ENCODE peak calls at places on chromosomes 2 and 18, in six cellular contexts. M is activated T-cell treated with anti-CD3 and anti-CD28 coated beads, Interleukin-2, amount 50 U/mL, for 1 hour; P is mammary epithelial cell; Q is iPS-NIHi11; L is body of pancreas; G is HEK293T. B is an unnamed sample.

GRCh38 chr2:21161122-21161521 is 37.4 kb downstream of the TDRD15 start:
- DNase-seq in M (no peak), P (no peak), Q (no peak), L (no peak), G (no peak), B (no peak)

GRCh38 chr18:34993289-34993688 is 47.9 kb upstream of the MAPRE2 start:
- DNase-seq in M (no peak), P (peak; percentile 74), Q (no peak), L (no peak), G (no peak), B (no peak)

GRCh38 chr18:39462436-39462835 is 1896.8 kb upstream of the CELF4 start:
- DNase-seq in M (no peak), P (peak; percentile 85), Q (no peak), L (no peak), G (no peak), B (no peak)

GRCh38 chr18:68841301-68841700 is 43.4 kb downstream of the CCDC102B start:
- DNase-seq in M (no peak), P (no peak), Q (no peak), L (no peak), G (no peak), B (no peak)

GRCh38 chr2:108909917-108910515 is 79.0 kb downstream of the EDAR start:
- DNase-seq in M (no peak), P (no peak), Q (peak; percentile 1), L (no peak), G (no peak), B (no peak)

GRCh38 chr2:129879614-129880180 is 99.8 kb upstream of the RAB6C start:
- DNase-seq in M (no peak), P (no peak), Q (no peak), L (no peak), G (no peak), B (no peak)

GRCh38 chr2:101827246-101827645 is 129.7 kb downstream of the MAP4K4 start:
- DNase-seq in M (no peak), P (peak; percentile 87), Q (no peak), L (no peak), G (no peak), B (no peak)

GRCh38 chr2:236825989-236826510 is 256.4 kb downstream of the ACKR3 start:
- DNase-seq in M (no peak), P (no peak), Q (no peak), L (no peak), G (no peak), B (no peak)

GRCh38 chr2:174597347-174598047 is at the start of gene WIPF1:
- DNase-seq in M (peak; percentile 62), P (peak; percentile 42), Q (no peak), L (no peak), G (no peak), B (no peak)

GRCh38 chr2:183070942-183071844 is 7.4 kb upstream of the DUSP19 start:
- DNase-seq in M (no peak), P (peak; percentile 11), Q (peak; percentile 55), L (peak; percentile 58), G (peak; percentile 43), B (no peak)

GRCh38 chr2:232367591-232368233 is 10.8 kb upstream of the ALPP start:
- DNase-seq in M (no peak), P (no peak), Q (peak; percentile 74), L (no peak), G (peak; percentile 47), B (no peak)

GRCh38 chr2:176128172-176129012 is 1.1 kb upstream of the HOXD8 start:
- DNase-seq in M (no peak), P (no peak), Q (no peak), L (no peak), G (no peak), B (no peak)

GRCh38 chr18:66346833-66347595 is 256.9 kb downstream of the CDH19 start:
- DNase-seq in M (no peak), P (no peak), Q (no peak), L (no peak), G (no peak), B (no peak)

GRCh38 chr18:77143196-77143595 is 10.6 kb upstream of the MBP start:
- DNase-seq in M (no peak), P (no peak), Q (no peak), L (no peak), G (no peak), B (no peak)

GRCh38 chr2:54103454-54104314 is 11.7 kb upstream of the ACYP2 start:
- DNase-seq in M (no peak), P (peak; percentile 91), Q (peak; percentile 81), L (peak; percentile 60), G (peak; percentile 20), B (no peak)

GRCh38 chr2:217650716-217651360 is 352.0 kb downstream of the TNS1 start:
- DNase-seq in M (no peak), P (peak; percentile 63), Q (peak; percentile 84), L (peak; percentile 57), G (peak; percentile 73), B (peak; percentile 63)

GRCh38 chr2:206160124-206160806 is 570 bp downstream of the EEF1B2 start:
- DNase-seq in M (no peak), P (no peak), Q (peak; percentile 58), L (peak; percentile 16), G (peak; percentile 44), B (peak; percentile 9)

GRCh38 chr2:203951366-203951902 is 14.9 kb downstream of the ICOS start:
- DNase-seq in M (peak; percentile 66), P (peak; percentile 28), Q (no peak), L (no peak), G (no peak), B (no peak)

GRCh38 chr2:96771792-96772618 is 11.3 kb downstream of the CNNM4 start:
- DNase-seq in M (no peak), P (no peak), Q (peak; percentile 72), L (peak; percentile 62), G (no peak), B (no peak)

GRCh38 chr2:29293830-29294438 is 178.7 kb downstream of the CLIP4 start:
- DNase-seq in M (no peak), P (peak; percentile 27), Q (peak; percentile 83), L (peak; percentile 60), G (peak; percentile 48), B (no peak)

GRCh38 chr2:147204102-147204501 is 640.7 kb upstream of the ACVR2A start:
- DNase-seq in M (no peak), P (peak; percentile 67), Q (no peak), L (no peak), G (no peak), B (no peak)

GRCh38 chr18:40431071-40431998 is 1523.7 kb upstream of the PIK3C3 start:
- DNase-seq in M (no peak), P (no peak), Q (no peak), L (no peak), G (peak; percentile 33), B (no peak)

GRCh38 chr2:127657232-127657595 is 11.3 kb downstream of the GPR17 start:
- DNase-seq in M (no peak), P (no peak), Q (no peak), L (no peak), G (no peak), B (no peak)

GRCh38 chr2:150482667-150483260 is 4.7 kb downstream of the RND3 start:
- DNase-seq in M (no peak), P (no peak), Q (no peak), L (no peak), G (no peak), B (no peak)

GRCh38 chr2:28390857-28391563 is 1.6 kb upstream of the FOSL2 start:
- DNase-seq in M (no peak), P (peak; percentile 77), Q (peak; percentile 59), L (peak; percentile 78), G (peak; percentile 23), B (peak; percentile 54)

GRCh38 chr2:241902357-241902991 is 32.9 kb downstream of the RTP5 start:
- DNase-seq in M (peak; percentile 10), P (no peak), Q (peak; percentile 70), L (no peak), G (no peak), B (no peak)

GRCh38 chr2:20210462-20210861 is 14.5 kb downstream of the SDC1 start:
- DNase-seq in M (no peak), P (no peak), Q (no peak), L (no peak), G (no peak), B (no peak)

GRCh38 chr18:2448565-2449151 is 122.6 kb downstream of the METTL4 start:
- DNase-seq in M (no peak), P (no peak), Q (no peak), L (no peak), G (no peak), B (no peak)

GRCh38 chr18:77130229-77131099 is 2.1 kb downstream of the MBP start:
- DNase-seq in M (peak; percentile 32), P (no peak), Q (no peak), L (no peak), G (no peak), B (no peak)

GRCh38 chr18:9184998-9185613 is 48.5 kb downstream of the ANKRD12 start:
- DNase-seq in M (no peak), P (no peak), Q (no peak), L (no peak), G (no peak), B (no peak)